ENCODE peak calls at places on chromosomes 12 and 14, in six cellular contexts. D is A549, G is K562, X is stomach, S is IMR-90, O is esophagus squamous epithelium. N is an unnamed sample.

GRCh38 chr12:53060064-53060720 is 10.3 kb downstream of the TNS2 start:
- DNase-seq in D (no peak), S (no peak), O (no peak), G (no peak), X (no peak), N (no peak)

GRCh38 chr12:124523071-124523470 is 44.3 kb downstream of the NCOR2 start:
- DNase-seq in G (no peak), D (no peak), S (no peak), X (no peak), O (no peak), N (no peak)

GRCh38 chr12:109111775-109112491 is 4.5 kb upstream of the ACACB start:
- DNase-seq in G (peak), S (peak), D (peak), O (no peak), X (peak), N (no peak)

GRCh38 chr12:57099766-57100165 is 10.9 kb downstream of the NAB2 start:
- DNase-seq in X (no peak), G (peak), D (no peak), S (no peak), O (no peak), N (no peak)

GRCh38 chr12:6039894-6040601 is 84.4 kb downstream of the VWF start:
- DNase-seq in D (peak), G (peak), S (peak), X (peak), O (no peak), N (peak)

GRCh38 chr12:52061470-52062166 is 8.2 kb upstream of the ATG101 start:
- DNase-seq in G (no peak), O (no peak), X (no peak), S (no peak), D (peak), N (no peak)

GRCh38 chr12:118098456-118098855 is 5.4 kb downstream of the VSIG10 start:
- DNase-seq in X (no peak), D (no peak), G (no peak), S (no peak), O (no peak), N (no peak)

GRCh38 chr12:105916698-105917059 is 222.1 kb downstream of the NUAK1 start:
- DNase-seq in O (no peak), G (no peak), X (no peak), D (no peak), S (peak), N (no peak)

GRCh38 chr12:123267991-123268843 is 3.4 kb downstream of the CDK2AP1 start:
- DNase-seq in O (no peak), X (no peak), G (no peak), S (no peak), D (no peak), N (no peak)

GRCh38 chr12:27009926-27010325 is 4.3 kb downstream of the TM7SF3 start:
- DNase-seq in S (no peak), X (no peak), O (no peak), G (no peak), D (no peak), N (no peak)

GRCh38 chr12:110807640-110808039 is 39.1 kb upstream of the CCDC63 start:
- DNase-seq in S (no peak), X (no peak), O (no peak), G (no peak), D (no peak), N (no peak)

GRCh38 chr14:64147126-64147790 is 146.9 kb downstream of the ESR2 start:
- DNase-seq in S (peak), D (no peak), G (no peak), X (no peak), O (no peak), N (no peak)

GRCh38 chr14:64213079-64213478 is 81.1 kb downstream of the ESR2 start:
- DNase-seq in D (no peak), X (no peak), G (no peak), O (no peak), S (peak), N (no peak)

GRCh38 chr12:31582155-31582554 is 8.8 kb downstream of the DENND5B start:
- DNase-seq in D (no peak), G (no peak), X (no peak), S (peak), O (no peak), N (no peak)

GRCh38 chr12:75155962-75156361 is 53.7 kb downstream of the KCNC2 start:
- DNase-seq in D (no peak), S (no peak), G (no peak), O (no peak), X (no peak), N (no peak)

GRCh38 chr14:69274321-69274720 is 14.4 kb downstream of the GALNT16 start:
- DNase-seq in O (no peak), S (no peak), D (no peak), X (no peak), G (no peak), N (no peak)

GRCh38 chr12:107349008-107349747 is 255.8 kb upstream of the CRY1 start:
- DNase-seq in X (no peak), O (no peak), D (peak), G (no peak), S (peak), N (peak)

GRCh38 chr12:75670175-75670574 is 158.8 kb upstream of the KRR1 start:
- DNase-seq in S (no peak), D (no peak), G (no peak), X (no peak), O (no peak), N (no peak)

GRCh38 chr12:31591308-31591901 is 469 bp upstream of the DENND5B start:
- DNase-seq in G (peak), D (peak), X (no peak), O (no peak), S (no peak), N (no peak)

GRCh38 chr14:70886421-70887206 is 20.6 kb upstream of the PCNX1 start:
- DNase-seq in O (no peak), S (no peak), G (no peak), X (no peak), D (no peak), N (no peak)

GRCh38 chr12:47079894-47080724 is at the start of gene AMIGO2:
- DNase-seq in G (peak), O (no peak), S (peak), D (peak), X (peak), N (peak)

GRCh38 chr12:27821259-27821973 is 41.4 kb upstream of the MANSC4 start:
- DNase-seq in O (no peak), G (peak), X (peak), S (peak), D (peak), N (peak)

GRCh38 chr12:90871697-90872096 is 83.3 kb downstream of the CCER1 start:
- DNase-seq in S (no peak), X (no peak), O (no peak), D (peak), G (no peak), N (no peak)

GRCh38 chr12:470133-470532 is 10.4 kb downstream of the B4GALNT3 start:
- DNase-seq in O (no peak), G (no peak), X (no peak), D (no peak), S (no peak), N (no peak)

GRCh38 chr14:102913341-102914211 is 8.9 kb upstream of the AMN start:
- DNase-seq in X (no peak), G (no peak), O (no peak), D (no peak), S (no peak), N (no peak)

GRCh38 chr14:102917056-102917385 is 5.4 kb upstream of the AMN start:
- DNase-seq in O (no peak), S (no peak), X (no peak), G (no peak), D (no peak), N (no peak)

GRCh38 chr14:102916347-102917055 is 6.0 kb upstream of the AMN start:
- DNase-seq in X (no peak), G (no peak), S (no peak), D (no peak), O (no peak), N (no peak)

GRCh38 chr14:102914474-102915291 is 7.8 kb upstream of the AMN start:
- DNase-seq in O (no peak), X (no peak), G (no peak), D (no peak), S (no peak), N (no peak)

DNA sequence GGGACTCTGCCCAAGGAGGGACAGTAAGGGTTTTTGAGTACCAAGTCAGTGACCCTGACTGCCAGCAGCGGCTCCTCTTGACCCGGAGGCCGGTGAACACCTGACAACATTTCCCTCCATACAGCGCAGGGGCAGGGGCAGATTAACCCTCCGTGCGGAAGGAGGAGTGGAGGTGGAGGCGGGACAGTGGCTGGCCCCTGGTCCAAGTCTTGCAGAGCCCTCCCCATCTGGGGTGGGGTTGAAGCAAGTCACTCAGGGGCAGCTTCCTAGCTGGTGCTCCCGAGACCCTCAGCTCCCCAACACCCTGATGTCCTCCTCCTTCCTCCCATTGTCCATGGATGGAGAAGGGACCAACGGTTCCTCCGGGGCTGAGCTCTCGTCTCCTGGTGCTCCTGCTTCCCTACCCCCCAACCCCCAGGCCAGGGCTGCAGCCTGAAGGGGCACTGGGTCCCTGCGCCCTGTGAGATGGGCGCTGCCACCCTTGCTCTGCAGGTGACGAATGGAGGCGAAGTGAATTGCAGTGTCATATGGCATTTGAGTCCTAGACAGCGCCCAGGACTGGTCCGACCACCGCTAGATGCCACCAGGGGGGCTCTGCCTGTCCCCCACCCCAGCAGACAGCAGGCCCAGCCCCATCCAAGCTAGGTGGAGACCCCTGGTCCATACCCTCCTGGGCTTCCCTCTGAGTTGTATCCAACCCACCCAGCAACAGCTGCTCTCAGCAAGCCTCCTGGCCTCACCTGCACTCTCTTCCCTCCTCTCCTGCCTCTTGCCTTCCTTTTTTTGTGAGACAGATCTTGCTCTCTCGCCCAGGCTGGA is 7.0 kb upstream of the AMN start:
- DNase-seq in D (no peak), G (no peak), O (no peak), S (no peak), X (no peak), N (no peak)
- TF ChIP-seq POLR2A in D (no peak), G (no peak), O (no peak), S (no peak), X (no peak), N (no peak)

GRCh38 chr14:24252289-24253124 is 10.1 kb upstream of the TINF2 start:
- DNase-seq in S (no peak), X (no peak), G (no peak), D (no peak), O (no peak), N (no peak)
- TF ChIP-seq POLR2A in S (no peak), X (no peak), G (no peak), D (no peak), O (no peak), N (no peak)

GRCh38 chr12:113435367-113435766 is 13.2 kb downstream of the SDSL start:
- DNase-seq in O (no peak), X (no peak), S (no peak), G (no peak), D (no peak), N (no peak)
- TF ChIP-seq POLR2A in O (no peak), X (no peak), S (no peak), G (no peak), D (no peak), N (no peak)

DNA sequence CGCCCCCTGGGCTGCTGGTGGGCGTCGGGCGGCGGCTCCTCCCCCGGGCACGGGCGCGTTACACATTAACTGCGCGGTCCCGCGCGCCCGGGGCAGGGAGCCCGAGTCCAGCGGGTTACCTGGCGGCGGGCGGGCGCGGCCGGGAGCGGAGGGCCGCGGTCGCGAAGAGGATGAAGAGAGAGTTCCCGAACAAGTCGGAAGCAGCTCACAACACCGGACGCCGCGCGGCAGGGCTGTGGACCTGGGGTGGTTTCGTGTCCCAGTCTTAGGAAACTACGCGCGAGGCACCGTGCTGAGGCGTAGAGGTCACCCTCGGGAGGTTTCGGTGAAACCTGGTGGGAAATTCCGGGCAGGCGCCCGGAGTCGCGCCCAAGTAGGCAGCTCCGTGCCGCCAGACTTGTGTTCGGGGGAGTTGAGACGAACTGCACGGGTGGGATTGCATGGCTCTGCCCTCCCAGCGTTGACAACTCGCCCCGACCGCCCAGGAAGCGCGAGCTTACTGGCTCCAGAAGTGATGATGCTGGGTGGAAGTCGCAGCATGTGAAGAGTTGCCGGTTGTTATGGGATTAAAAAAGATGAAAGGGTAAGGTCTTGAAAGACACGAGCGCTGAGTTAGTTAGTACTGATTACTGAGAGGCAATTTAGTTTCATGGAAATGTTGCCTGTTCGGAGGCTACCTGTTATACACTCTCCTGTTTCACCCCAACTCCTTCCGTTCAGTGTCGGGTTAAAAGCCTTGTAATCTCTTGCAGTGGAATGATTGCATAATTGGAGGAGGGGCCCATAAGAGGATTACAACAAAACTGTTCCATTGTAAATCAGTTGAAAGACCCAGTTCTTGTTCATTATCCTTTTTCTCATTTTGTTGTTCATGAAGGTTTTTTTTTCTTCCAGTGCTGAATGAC is 879 bp downstream of the RAB3IP start:
- DNase-seq in O (no peak), X (peak), G (peak), D (peak), S (peak), N (peak)
- TF ChIP-seq POLR2A in O (no peak), X (no peak), G (no peak), D (no peak), S (no peak), N (no peak)

DNA sequence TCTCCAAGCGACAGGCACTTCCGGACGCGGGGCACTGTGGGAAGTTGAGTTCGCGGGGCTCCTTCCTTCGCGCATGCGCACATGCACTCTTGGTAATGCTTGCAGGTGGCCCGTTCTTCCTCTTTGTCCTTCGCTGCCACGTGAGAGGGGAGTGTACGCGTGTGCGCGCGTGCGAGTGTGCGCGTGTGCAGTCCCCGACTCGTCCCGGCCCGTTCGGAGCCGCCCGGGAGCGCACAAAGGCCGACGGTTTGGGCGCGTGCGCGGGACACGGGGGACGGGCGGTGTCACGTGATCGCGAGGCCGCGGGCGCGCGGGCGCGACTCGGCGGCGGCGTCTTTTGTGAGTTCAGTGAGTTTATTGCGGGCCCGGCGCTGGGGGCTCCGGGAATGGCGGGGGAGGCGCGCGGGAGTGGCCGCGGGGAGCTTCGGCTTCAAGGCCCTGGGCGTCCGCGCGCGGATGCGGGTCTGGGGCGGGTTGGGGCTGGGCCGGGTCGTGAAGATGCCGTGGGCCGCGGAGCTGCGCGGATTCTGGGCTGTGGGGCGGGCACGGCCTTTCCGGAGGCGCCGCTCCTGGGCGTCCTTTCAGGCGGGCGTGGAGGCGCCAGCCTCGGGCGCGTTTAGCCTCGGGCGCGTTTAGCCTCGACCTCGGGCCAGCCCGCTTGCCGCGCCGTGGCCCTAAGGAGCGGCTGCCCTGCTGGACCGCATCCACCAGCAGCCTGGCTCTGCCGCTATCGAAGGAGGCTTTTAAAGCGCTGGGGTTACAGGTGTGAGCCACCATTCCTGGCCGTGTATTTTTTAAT is at the start of gene ZNF84:
- DNase-seq in D (peak), X (peak), S (peak), O (peak), G (peak), N (peak)
- TF ChIP-seq POLR2A in D (peak), X (no peak), S (peak), O (peak), G (peak), N (peak)

GRCh38 chr14:77707724-77708408 is at the start of the genes ALKBH1 and SLIRP:
- DNase-seq in S (peak), G (peak), O (peak), D (peak), X (peak), N (peak)
- TF ChIP-seq POLR2A in S (peak), G (peak), O (peak), D (peak), X (no peak), N (peak)

N was measured in H54.